ENCODE peak calls at places on chromosome 11, in ten cellular contexts. V is RWPE1; A is CD8-positive, alpha-beta memory T cell; N is pancreas; K is left ventricle myocardium inferior; E is AG04450; W is neural progenitor cell; M is fibroblast of lung; P is mammary epithelial cell; C is body of pancreas. Q is an unnamed sample.

GRCh38 chr11:73321342-73322110 is 13.4 kb downstream of the ARHGEF17 start:
- DNase-seq in M (peak), W (no peak), P (no peak), A (no peak), E (no peak), N (no peak), K (peak), C (no peak), V (no peak), Q (no peak)

GRCh38 chr11:125241104-125241503 is 76.6 kb downstream of the PKNOX2 start:
- DNase-seq in P (no peak), E (no peak), M (no peak), N (no peak), C (no peak), K (no peak), V (no peak), W (no peak), A (no peak), Q (no peak)

GRCh38 chr11:86565787-86566186 is 106.6 kb downstream of the ME3 start:
- DNase-seq in P (no peak), V (no peak), E (no peak), A (no peak), C (no peak), M (no peak), N (no peak), K (no peak), W (no peak), Q (no peak)

GRCh38 chr11:66969584-66970205 is 5.4 kb upstream of the C11orf86 start:
- DNase-seq in M (peak), A (no peak), K (no peak), E (peak), N (no peak), W (no peak), C (no peak), V (no peak), P (no peak), Q (no peak)

GRCh38 chr11:125338435-125338834 is 157.6 kb downstream of the FEZ1 start:
- DNase-seq in K (no peak), P (no peak), N (no peak), C (no peak), V (no peak), A (no peak), M (no peak), W (no peak), E (no peak), Q (peak)

GRCh38 chr11:46380340-46381045 is 976 bp upstream of the MDK start:
- DNase-seq in P (no peak), M (peak), V (peak), C (peak), W (peak), E (no peak), N (peak), A (peak), K (peak), Q (peak)

GRCh38 chr11:125688066-125688465 is 7.4 kb upstream of the ACRV1 start:
- DNase-seq in A (no peak), N (no peak), C (no peak), K (no peak), P (no peak), V (no peak), E (no peak), M (no peak), W (no peak), Q (no peak)

GRCh38 chr11:101096036-101096704 is 33.4 kb downstream of the PGR start:
- DNase-seq in V (no peak), M (no peak), K (peak), N (no peak), A (no peak), P (no peak), C (no peak), E (no peak), W (no peak), Q (no peak)

GRCh38 chr11:117259417-117259816 is 26.9 kb downstream of the RNF214 start:
- DNase-seq in P (peak), C (no peak), W (no peak), V (no peak), K (no peak), M (peak), N (no peak), A (no peak), E (no peak), Q (no peak)

GRCh38 chr11:12889243-12889642 is 119.9 kb upstream of the RASSF10 start:
- DNase-seq in K (peak), M (peak), P (peak), W (no peak), V (no peak), E (no peak), N (no peak), C (no peak), A (no peak), Q (no peak)

GRCh38 chr11:104221455-104221854 is 57.5 kb upstream of the PDGFD start:
- DNase-seq in E (no peak), W (no peak), P (no peak), V (no peak), K (no peak), N (no peak), A (no peak), M (no peak), C (no peak), Q (no peak)

GRCh38 chr11:132576706-132577105 is 955.6 kb downstream of the OPCML start:
- DNase-seq in K (no peak), C (no peak), N (no peak), M (peak), V (no peak), A (no peak), W (peak), E (peak), P (peak), Q (no peak)

GRCh38 chr11:126602349-126602940 is 247.0 kb downstream of the ST3GAL4 start:
- DNase-seq in M (no peak), P (no peak), C (no peak), V (no peak), A (no peak), E (no peak), K (no peak), W (no peak), N (no peak), Q (no peak)

GRCh38 chr11:47001666-47002285 is 65.2 kb downstream of the CSTPP1 start:
- DNase-seq in V (no peak), A (no peak), W (peak), P (no peak), C (no peak), E (no peak), K (no peak), M (peak), N (no peak), Q (no peak)

GRCh38 chr11:18265949-18266348 is at the start of gene SAA1:
- DNase-seq in K (no peak), P (peak), A (no peak), W (no peak), V (no peak), C (no peak), M (no peak), E (no peak), N (no peak), Q (no peak)

GRCh38 chr11:26621147-26621546 is 49.1 kb upstream of the MUC15 start:
- DNase-seq in K (no peak), C (no peak), P (peak), N (no peak), W (no peak), M (peak), E (peak), A (no peak), V (peak), Q (no peak)

GRCh38 chr11:20070459-20070858 is 89.8 kb downstream of the DBX1 start:
- DNase-seq in K (no peak), E (no peak), W (no peak), P (no peak), M (peak), C (no peak), N (no peak), A (no peak), V (no peak), Q (no peak)

GRCh38 chr11:75083217-75083605 is 13.5 kb downstream of the OR2AT4 start:
- DNase-seq in W (no peak), A (no peak), P (no peak), V (no peak), E (no peak), N (no peak), K (no peak), C (no peak), M (no peak), Q (no peak)
- H3K27ac ChIP-seq in W (no peak), A (no peak), P (no peak), V (no peak), E (no peak), N (no peak), K (no peak), C (no peak), M (no peak), Q (no peak)

GRCh38 chr11:11148598-11148997 is 204.5 kb downstream of the CSNK2A3 start:
- DNase-seq in C (no peak), M (no peak), V (no peak), N (no peak), W (no peak), A (no peak), K (no peak), P (no peak), E (no peak), Q (no peak)
- H3K27ac ChIP-seq in C (peak), M (no peak), V (peak), N (no peak), W (no peak), A (no peak), K (peak), P (no peak), E (no peak), Q (no peak)

DNA sequence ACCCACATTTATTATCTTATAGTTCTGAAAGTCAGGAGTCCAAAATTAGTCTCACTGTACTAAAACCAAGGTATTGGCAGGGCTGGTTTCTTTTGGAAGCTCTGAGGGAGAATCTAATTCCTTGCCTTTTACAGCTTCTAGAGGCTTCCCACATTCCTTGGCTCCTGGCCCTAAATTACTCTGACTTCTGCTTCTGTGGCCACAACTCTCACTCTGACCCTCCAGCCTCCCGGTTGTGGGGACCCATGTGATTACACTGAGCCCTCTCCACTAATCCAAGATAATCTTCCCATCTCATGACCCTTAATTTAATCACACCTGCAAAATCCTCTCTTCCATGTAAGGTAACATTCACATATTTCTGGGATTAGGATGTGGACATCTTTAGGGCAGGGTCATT is 110.9 kb downstream of the ARL14EP start:
- DNase-seq in C (no peak), M (peak), E (no peak), P (no peak), V (no peak), A (no peak), N (no peak), W (no peak), K (no peak), Q (peak)
- H3K27ac ChIP-seq in C (no peak), M (no peak), E (no peak), P (no peak), V (no peak), A (no peak), N (no peak), W (no peak), K (peak), Q (no peak)

GRCh38 chr11:121889168-121889567 is 226.8 kb downstream of the BLID start:
- DNase-seq in A (no peak), K (no peak), W (no peak), V (no peak), P (no peak), N (no peak), E (no peak), C (no peak), M (peak), Q (no peak)

GRCh38 chr11:121890377-121890776 is 225.6 kb downstream of the BLID start:
- DNase-seq in E (no peak), C (no peak), P (peak), W (no peak), A (no peak), M (peak), N (no peak), K (no peak), V (no peak), Q (no peak)

GRCh38 chr11:121892131-121892681 is 223.8 kb downstream of the BLID start:
- DNase-seq in W (peak), P (peak), M (peak), E (no peak), N (no peak), K (peak), C (no peak), V (peak), A (no peak), Q (no peak)

GRCh38 chr11:121891134-121891533 is 224.9 kb downstream of the BLID start:
- DNase-seq in E (no peak), P (no peak), A (no peak), V (no peak), M (no peak), K (no peak), W (no peak), C (no peak), N (no peak), Q (no peak)

GRCh38 chr11:121889931-121890330 is 226.1 kb downstream of the BLID start:
- DNase-seq in A (no peak), V (peak), P (peak), M (peak), N (no peak), K (no peak), W (no peak), C (no peak), E (no peak), Q (no peak)
- H3K27ac ChIP-seq in A (no peak), V (no peak), P (no peak), M (no peak), N (no peak), K (no peak), W (no peak), C (no peak), E (no peak), Q (no peak)

GRCh38 chr11:11311169-11311568 is 41.9 kb downstream of the CSNK2A3 start:
- DNase-seq in P (no peak), C (no peak), N (no peak), V (no peak), A (no peak), M (no peak), W (no peak), E (no peak), K (no peak), Q (no peak)
- H3K27ac ChIP-seq in P (no peak), C (no peak), N (no peak), V (no peak), A (no peak), M (no peak), W (no peak), E (no peak), K (no peak), Q (no peak)

DNA sequence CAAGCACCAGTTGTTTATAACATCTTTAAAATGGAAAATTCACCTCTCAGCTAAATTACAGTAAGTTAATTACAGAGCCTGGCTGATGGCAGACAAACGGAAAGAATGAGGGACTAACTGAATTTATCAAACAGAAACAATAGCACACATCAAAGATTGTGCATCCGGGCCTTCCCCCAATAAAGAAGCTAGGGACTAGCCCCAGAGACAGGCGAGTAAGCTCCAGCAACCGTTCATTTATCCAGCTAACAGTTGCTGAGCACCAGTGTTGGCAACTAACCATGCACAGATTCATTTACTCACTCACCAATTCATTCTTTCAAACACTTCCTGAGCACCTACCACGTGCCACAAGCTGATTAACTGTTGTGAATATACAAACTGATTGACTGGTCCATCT is 51.2 kb downstream of the SMCO4 start:
- DNase-seq in E (no peak), V (no peak), C (no peak), N (no peak), A (no peak), M (no peak), W (no peak), K (no peak), P (no peak), Q (no peak)
- H3K27ac ChIP-seq in E (no peak), V (no peak), C (no peak), N (no peak), A (no peak), M (no peak), W (no peak), K (no peak), P (no peak), Q (no peak)

GRCh38 chr11:76778874-76779273 is 4.3 kb upstream of the TSKU start:
- DNase-seq in P (no peak), V (no peak), E (no peak), M (peak), K (no peak), A (no peak), N (no peak), W (no peak), C (no peak), Q (no peak)
- H3K27ac ChIP-seq in P (no peak), V (no peak), E (no peak), M (no peak), K (no peak), A (no peak), N (no peak), W (no peak), C (no peak), Q (no peak)

DNA sequence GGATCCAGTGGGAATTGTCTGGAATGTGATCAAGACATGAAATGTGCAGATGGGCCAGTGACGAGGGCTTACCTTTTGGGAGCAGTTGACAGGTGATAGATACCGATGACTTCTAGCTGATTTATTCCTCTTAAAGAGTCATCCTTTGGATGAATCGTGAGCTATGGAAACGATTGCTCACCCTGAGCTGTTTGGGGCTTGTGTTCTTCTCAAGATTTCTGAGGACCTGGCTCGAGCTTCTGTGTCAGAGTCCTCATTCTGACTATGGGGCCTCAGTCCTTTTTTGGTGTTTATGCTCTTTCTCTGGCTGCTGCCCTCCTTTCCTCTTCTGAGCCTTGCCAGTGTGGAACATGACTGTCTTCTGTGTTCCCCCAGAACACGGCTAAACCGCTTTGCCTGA is 11.9 kb upstream of the AMPD3 start:
- DNase-seq in M (no peak), P (no peak), W (no peak), A (no peak), V (no peak), E (no peak), N (no peak), K (no peak), C (no peak), Q (no peak)
- H3K27ac ChIP-seq in M (no peak), P (no peak), W (no peak), A (no peak), V (no peak), E (no peak), N (no peak), K (no peak), C (no peak), Q (no peak)

GRCh38 chr11:134734894-134735293 is 322.9 kb upstream of the B3GAT1 start:
- DNase-seq in M (no peak), W (no peak), P (no peak), V (no peak), N (no peak), K (no peak), A (no peak), C (no peak), E (no peak), Q (no peak)

GRCh38 chr11:134737563-134738510 is 325.8 kb upstream of the B3GAT1 start:
- DNase-seq in M (no peak), A (no peak), P (no peak), V (no peak), N (no peak), K (no peak), W (no peak), C (no peak), E (no peak), Q (no peak)

GRCh38 chr11:134738581-134738980 is 326.5 kb upstream of the B3GAT1 start:
- DNase-seq in E (no peak), N (no peak), M (no peak), W (no peak), C (no peak), A (no peak), V (no peak), P (no peak), K (no peak), Q (no peak)

GRCh38 chr11:134734446-134734845 is 322.4 kb upstream of the B3GAT1 start:
- DNase-seq in V (no peak), A (no peak), M (no peak), E (no peak), W (no peak), P (no peak), N (no peak), C (no peak), K (no peak), Q (no peak)

GRCh38 chr11:134736251-134737072 is 324.4 kb upstream of the B3GAT1 start:
- DNase-seq in V (no peak), K (no peak), W (no peak), C (no peak), N (no peak), E (no peak), M (no peak), A (no peak), P (no peak), Q (no peak)
- H3K27ac ChIP-seq in V (no peak), K (no peak), W (no peak), C (no peak), N (no peak), E (no peak), M (no peak), A (no peak), P (no peak), Q (no peak)